ENCODE peak calls at places on chromosomes 4 and X, in four cellular contexts. U is lower lobe of right lung, D is tibial artery, E is mesothelial cell of epicardium. C is an unnamed sample.

GRCh38 chr4:173414456-173414855 is 15.5 kb upstream of the SCRG1 start:
- DNase-seq in U (no peak), D (no peak), E (no peak), C (no peak)

GRCh38 chr4:6422866-6423265 is 49.5 kb downstream of the PPP2R2C start:
- DNase-seq in U (no peak), D (no peak), E (no peak), C (no peak)

GRCh38 chr4:106601519-106601918 is 232.9 kb upstream of the GIMD1 start:
- DNase-seq in U (no peak), D (no peak), E (no peak), C (no peak)

GRCh38 chr4:97942951-97943350 is 200.3 kb downstream of the STPG2 start:
- DNase-seq in U (no peak), D (no peak), E (no peak), C (no peak)

GRCh38 chr4:2049381-2049780 is 9.7 kb upstream of the NAT8L start:
- DNase-seq in U (no peak), D (no peak), E (no peak), C (no peak)

GRCh38 chr4:18294846-18295245 is 273.3 kb upstream of the LCORL start:
- DNase-seq in U (no peak), D (no peak), E (no peak), C (no peak)

GRCh38 chr4:164579270-164579942 is 174.5 kb upstream of the SMIM31 start:
- DNase-seq in U (no peak), D (no peak), E (no peak), C (no peak)

GRCh38 chr4:121898150-121898549 is 27.9 kb upstream of the BBS7 start:
- DNase-seq in U (no peak), D (no peak), E (no peak), C (no peak)

GRCh38 chrX:72094894-72095293 is 36.8 kb downstream of the RTL5 start:
- DNase-seq in U (peak; percentile 61), D (no peak), E (no peak), C (peak; percentile 32)

GRCh38 chr4:48858130-48858529 is 27.2 kb downstream of the OCIAD1 start:
- DNase-seq in U (no peak), D (no peak), E (no peak), C (no peak)

GRCh38 chr4:100581337-100581736 is 63.5 kb upstream of the EMCN start:
- DNase-seq in U (no peak), D (no peak), E (no peak), C (no peak)

GRCh38 chrX:129872524-129872923 is 28.8 kb upstream of the ZDHHC9 start:
- DNase-seq in U (no peak), D (no peak), E (no peak), C (no peak)

GRCh38 chrX:123731258-123731986 is 1.4 kb downstream of the THOC2 start:
- DNase-seq in U (peak; percentile 59), D (no peak), E (no peak), C (no peak)

GRCh38 chr4:57132746-57133142 is 22.6 kb upstream of the IGFBP7 start:
- DNase-seq in U (no peak), D (no peak), E (no peak), C (no peak)

GRCh38 chrX:130994671-130995070 is 63.5 kb upstream of the ARHGAP36 start:
- DNase-seq in U (no peak), D (no peak), E (no peak), C (no peak)

GRCh38 chrX:22748093-22748999 is 251.4 kb upstream of the DDX53 start:
- DNase-seq in U (no peak), D (peak; percentile 18), E (no peak), C (peak; percentile 14)

GRCh38 chrX:151396042-151396826 is 772 bp upstream of the VMA21 start:
- DNase-seq in U (peak; percentile 46), D (peak; percentile 22), E (no peak), C (no peak)

GRCh38 chrX:44071847-44072545 is 98.8 kb upstream of the NDP start:
- DNase-seq in U (no peak), D (no peak), E (no peak), C (no peak)

GRCh38 chrX:134625315-134625718 is 33.0 kb downstream of the PLAC1 start:
- DNase-seq in U (no peak), D (peak; percentile 22), E (no peak), C (no peak)

GRCh38 chr4:119666653-119667091 is 38.1 kb upstream of the PDE5A start:
- DNase-seq in U (no peak), D (no peak), E (no peak), C (no peak)

DNA sequence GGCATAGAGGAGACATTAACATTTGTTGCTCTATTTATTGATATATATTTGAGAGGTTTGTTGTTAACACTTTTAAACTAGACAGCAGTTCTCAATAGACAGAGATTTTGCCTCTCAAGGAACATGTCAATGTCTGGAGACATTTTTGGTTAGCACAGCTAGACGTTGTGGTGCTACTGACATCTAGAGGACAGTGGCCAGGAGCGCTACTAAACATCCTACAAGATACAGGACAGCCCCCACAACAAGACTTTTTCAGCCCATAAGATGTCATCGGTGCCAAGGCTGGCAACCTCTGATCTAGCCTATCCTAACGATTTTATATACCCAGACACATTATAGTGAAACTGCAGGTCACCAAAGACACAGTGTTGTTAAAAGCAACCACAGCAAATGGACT is 18.4 kb upstream of the CTSO start:
- DNase-seq in U (no peak), D (peak; percentile 30), E (no peak), C (no peak)
- TF ChIP-seq CTCF in U (peak; percentile 15), D (no peak), E (no peak), C (no peak)

GRCh38 chrX:106615041-106615440 is 3.3 kb downstream of the RADX start:
- DNase-seq in U (no peak), D (no peak), E (no peak), C (no peak)

GRCh38 chrX:106621836-106622235 is 10.1 kb downstream of the RADX start:
- DNase-seq in U (no peak), D (no peak), E (no peak), C (no peak)

GRCh38 chrX:106619797-106620196 is 8.0 kb downstream of the RADX start:
- DNase-seq in U (no peak), D (no peak), E (no peak), C (no peak)
- TF ChIP-seq CTCF in U (peak; percentile 32), D (no peak), E (no peak), C (no peak)

GRCh38 chrX:13254076-13254785 is 65.6 kb downstream of the ATXN3L start:
- DNase-seq in U (peak; percentile 55), D (no peak), E (no peak), C (no peak)
- TF ChIP-seq CTCF in U (no peak), D (no peak), E (no peak), C (no peak)

GRCh38 chr4:35151816-35152572 is 1092.3 kb downstream of the ARAP2 start:
- DNase-seq in U (no peak), D (no peak), E (no peak), C (no peak)
- TF ChIP-seq CTCF in U (no peak), D (no peak), E (peak; percentile 61), C (no peak)

DNA sequence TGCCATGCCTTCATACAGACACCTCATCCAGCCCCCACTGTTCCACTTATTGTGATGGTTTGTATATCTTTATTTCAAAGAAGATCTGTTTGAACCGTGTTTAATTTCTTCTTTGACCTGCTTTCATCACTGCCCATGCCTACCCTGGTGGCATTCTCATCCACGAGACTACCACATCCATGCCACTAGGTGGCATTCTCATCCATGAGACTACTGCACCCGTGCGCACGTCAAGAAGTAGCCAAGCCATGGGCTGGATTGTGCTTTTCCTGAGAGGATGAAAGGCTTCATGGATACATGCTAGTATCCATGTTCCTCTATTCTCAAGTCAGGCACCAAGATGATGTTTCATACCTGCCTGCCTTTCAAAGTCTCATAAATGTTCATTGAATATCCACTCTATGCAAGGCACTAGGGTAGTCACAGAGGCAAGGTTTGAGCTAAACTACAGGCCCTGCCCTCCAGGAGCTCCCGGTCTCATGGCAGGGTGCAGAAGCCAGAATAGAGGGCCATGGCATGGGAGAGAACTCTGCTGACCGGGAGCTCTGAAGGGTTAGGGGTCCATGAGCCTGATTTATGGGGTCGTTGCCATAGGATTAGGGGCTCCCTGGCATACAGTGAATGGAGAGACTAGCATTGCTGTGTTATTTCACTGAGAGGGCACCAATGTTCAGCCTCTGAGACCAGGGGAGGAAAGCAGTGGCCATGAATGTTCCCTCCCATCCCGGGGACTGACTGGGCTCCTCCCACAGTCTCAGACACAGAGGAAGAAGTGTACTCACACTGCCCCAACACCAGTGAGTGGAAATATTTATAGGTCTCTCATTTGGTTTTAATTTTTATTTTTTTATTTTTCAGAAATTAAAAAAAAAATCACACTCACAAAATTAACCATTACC is 24.8 kb upstream of the EOLA2 start:
- DNase-seq in U (no peak), D (peak; percentile 50), E (no peak), C (no peak)
- TF ChIP-seq CTCF in U (peak; percentile 60), D (peak; percentile 64), E (peak; percentile 43), C (no peak)